ENCODE peak calls at places on chromosome 20, in eight cellular contexts. H, R, F, G, L, Y, B and E are unnamed samples.

GRCh38 chr20:40532103-40532502 is 156.9 kb downstream of the MAFB start:
- DNase-seq in F (no peak), L (peak; percentile 48), R (no peak), G (peak; percentile 31), B (peak; percentile 13), Y (no peak), H (no peak), E (no peak)

GRCh38 chr20:32050851-32051556 is 1.0 kb upstream of the HCK start:
- DNase-seq in L (no peak), R (no peak), G (no peak), Y (no peak), F (no peak), B (no peak), H (no peak), E (no peak)

GRCh38 chr20:63775096-63775978 is 35.8 kb downstream of the SLC2A4RG start:
- DNase-seq in B (peak; percentile 48), L (no peak), R (no peak), F (peak; percentile 19), G (no peak), H (no peak), Y (no peak), E (peak; percentile 95)

GRCh38 chr20:9689041-9689440 is 149.8 kb downstream of the PAK5 start:
- DNase-seq in L (no peak), R (no peak), Y (no peak), G (no peak), B (no peak), H (no peak), F (no peak), E (no peak)

GRCh38 chr20:17835240-17835940 is 133.2 kb downstream of the SNX5 start:
- DNase-seq in L (peak; percentile 55), B (no peak), F (peak; percentile 86), R (no peak), Y (no peak), H (peak; percentile 81), G (no peak), E (no peak)

GRCh38 chr20:54172532-54172855 is 1.3 kb downstream of the CYP24A1 start:
- DNase-seq in F (no peak), G (no peak), L (no peak), H (no peak), R (no peak), B (no peak), Y (no peak), E (no peak)

GRCh38 chr20:10671850-10672578 is 1.8 kb downstream of the JAG1 start:
- DNase-seq in R (no peak), F (peak; percentile 46), G (no peak), Y (no peak), L (no peak), H (no peak), B (peak; percentile 15), E (peak; percentile 48)

GRCh38 chr20:51641866-51642265 is 99.3 kb upstream of the NFATC2 start:
- DNase-seq in F (no peak), H (no peak), B (no peak), R (no peak), L (no peak), Y (no peak), G (no peak), E (no peak)

GRCh38 chr20:32880635-32881034 is 21.9 kb downstream of the EFCAB8 start:
- DNase-seq in Y (no peak), H (no peak), R (no peak), G (no peak), B (no peak), L (no peak), F (no peak), E (no peak)

GRCh38 chr20:45934046-45934586 is 367 bp upstream of the PCIF1 start:
- DNase-seq in B (no peak), R (no peak), F (peak; percentile 31), G (no peak), L (peak; percentile 15), Y (peak; percentile 57), H (peak; percentile 54), E (peak; percentile 81)

GRCh38 chr20:39897058-39897457 is 792.0 kb downstream of the MAFB start:
- DNase-seq in R (no peak), Y (no peak), H (no peak), L (no peak), F (peak; percentile 97), B (no peak), G (no peak), E (no peak)

GRCh38 chr20:22471156-22471836 is 113.1 kb downstream of the FOXA2 start:
- DNase-seq in B (peak; percentile 24), F (no peak), H (peak; percentile 56), G (peak; percentile 72), Y (no peak), R (no peak), L (no peak), E (no peak)

GRCh38 chr20:54194724-54195438 is 13.0 kb upstream of the PFDN4 start:
- DNase-seq in G (peak; percentile 100), B (no peak), H (peak; percentile 44), R (no peak), L (no peak), F (peak; percentile 3), Y (no peak), E (no peak)

GRCh38 chr20:63542031-63542559 is 4.9 kb upstream of the PTK6 start:
- DNase-seq in G (no peak), R (no peak), L (no peak), B (no peak), Y (no peak), F (no peak), H (no peak), E (no peak)

GRCh38 chr20:37994512-37994911 is 38.7 kb downstream of the TTI1 start:
- DNase-seq in Y (no peak), H (peak; percentile 49), B (no peak), R (no peak), G (peak; percentile 43), L (no peak), F (peak; percentile 64), E (no peak)

GRCh38 chr20:5835870-5836269 is 85.7 kb downstream of the SHLD1 start:
- DNase-seq in R (no peak), L (no peak), F (peak; percentile 57), B (no peak), G (no peak), H (no peak), Y (no peak), E (no peak)

GRCh38 chr20:8829232-8829631 is 239.7 kb upstream of the PLCB4 start:
- DNase-seq in L (no peak), F (no peak), G (no peak), R (no peak), Y (no peak), B (no peak), H (peak; percentile 21), E (no peak)

GRCh38 chr20:38272398-38272797 is 11.9 kb upstream of the KIAA1755 start:
- DNase-seq in B (no peak), F (peak; percentile 74), H (no peak), L (no peak), Y (no peak), G (no peak), R (no peak), E (no peak)

GRCh38 chr20:16462711-16463110 is 110.5 kb downstream of the KIF16B start:
- DNase-seq in L (no peak), Y (no peak), B (no peak), G (no peak), H (no peak), R (no peak), F (no peak), E (no peak)

GRCh38 chr20:34390769-34391447 is 27.8 kb downstream of the ITCH start:
- DNase-seq in F (peak; percentile 88), Y (peak; percentile 2), L (peak; percentile 85), G (peak; percentile 85), B (peak; percentile 35), R (no peak), H (peak; percentile 36), E (no peak)

GRCh38 chr20:34389206-34389953 is 26.3 kb downstream of the ITCH start:
- DNase-seq in H (no peak), Y (no peak), F (no peak), R (no peak), B (no peak), G (no peak), L (no peak), E (no peak)

GRCh38 chr20:34388678-34389077 is 25.6 kb downstream of the ITCH start:
- DNase-seq in Y (no peak), G (no peak), B (no peak), L (no peak), F (no peak), R (no peak), H (no peak), E (no peak)

GRCh38 chr20:34385464-34385863 is 22.4 kb downstream of the ITCH start:
- DNase-seq in B (no peak), Y (no peak), G (no peak), L (no peak), H (no peak), R (no peak), F (no peak), E (no peak)

DNA sequence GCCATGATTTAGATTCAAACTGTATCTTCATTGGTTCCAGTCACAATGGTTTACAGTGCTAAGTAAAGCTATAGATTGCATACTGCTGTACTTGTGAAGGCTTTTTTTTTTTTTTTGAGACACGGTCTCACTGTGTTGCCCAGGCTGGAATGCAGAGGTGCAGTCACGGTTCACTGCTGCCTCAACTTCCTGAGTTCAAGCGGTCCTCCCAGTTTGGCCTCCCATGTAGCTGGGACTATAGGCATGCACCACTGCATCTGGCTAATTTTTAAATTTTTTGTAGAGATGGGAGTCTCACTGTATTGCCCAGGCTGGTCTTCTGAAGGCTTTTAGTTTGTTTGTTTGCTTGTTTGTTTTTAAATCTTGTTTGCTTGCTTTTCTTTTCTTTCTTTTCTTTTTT is 24.9 kb downstream of the ITCH start:
- DNase-seq in B (no peak), H (no peak), G (no peak), Y (no peak), L (no peak), R (no peak), F (no peak), E (no peak)
- H3K27ac ChIP-seq in B (no peak overlapping the region), H (no peak overlapping the region), G (no peak overlapping the region), Y (no peak overlapping the region), L (peak overlapping the region; percentile 34), R (no peak overlapping the region), F (no peak overlapping the region), E (no peak overlapping the region)

GRCh38 chr20:47665221-47665991 is 119.9 kb downstream of the SULF2 start:
- DNase-seq in F (no peak), Y (no peak), H (no peak), G (no peak), B (no peak), L (no peak), R (no peak), E (no peak)
- TF ChIP-seq RAD21 in F (no peak), Y (no peak), H (no peak), G (no peak), B (no peak), L (no peak), R (no peak), E (no peak)

DNA sequence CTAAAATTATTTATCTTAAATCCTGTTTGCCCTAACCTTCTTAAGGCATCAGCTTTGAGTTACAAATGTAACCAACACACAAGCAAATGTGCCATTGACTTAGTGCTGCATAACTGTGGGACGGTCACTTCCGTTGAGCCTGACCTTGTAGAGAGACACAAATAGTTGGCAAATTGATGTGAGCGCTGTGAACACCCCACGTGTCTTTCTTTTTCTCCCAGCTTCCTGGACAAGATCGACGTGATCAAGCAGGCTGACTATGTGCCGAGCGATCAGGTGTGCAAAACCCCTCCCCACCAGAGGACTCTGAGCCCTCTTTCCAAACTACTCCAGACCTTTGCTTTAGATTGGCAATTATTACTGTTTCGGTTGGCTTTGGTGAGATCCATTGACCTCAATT is 56.4 kb downstream of the GNAS start:
- DNase-seq in H (no peak), G (no peak), B (no peak), R (no peak), F (no peak), Y (no peak), L (no peak), E (no peak)
- H3K27ac ChIP-seq in H (no peak overlapping the region), G (no peak overlapping the region), B (no peak overlapping the region), R (peak overlapping the region; percentile 96), F (no peak overlapping the region), Y (no peak overlapping the region), L (no peak overlapping the region), E (peak overlapping the region; percentile 79)

GRCh38 chr20:59938696-59939051 is 1.4 kb downstream of the PPP1R3D start:
- DNase-seq in B (no peak), H (no peak), G (no peak), F (peak; percentile 23), Y (no peak), R (no peak), L (no peak), E (no peak)
- TF ChIP-seq RAD21 in B (no peak), H (no peak), G (no peak), F (no peak), Y (no peak), R (no peak), L (no peak), E (no peak)